ENCODE peak calls at places on chromosomes 7 and 10, in nine cellular contexts. D, M, I, O, N, T, A, G and R are unnamed samples.

GRCh38 chr10:24414597-24414996 is 205.7 kb downstream of the KIAA1217 start:
- DNase-seq in D (no peak), M (peak; percentile 69), I (no peak), O (no peak), N (no peak), T (no peak), A (no peak), G (no peak), R (no peak)

GRCh38 chr7:73341877-73342276 is 13.9 kb downstream of the FKBP6 start:
- DNase-seq in D (peak; percentile 91), M (no peak), I (no peak), O (no peak), N (peak; percentile 32), T (peak; percentile 62), A (no peak), G (peak; percentile 76), R (peak; percentile 87)

GRCh38 chr7:73827568-73828106 is 3.2 kb upstream of the CLDN4 start:
- DNase-seq in D (no peak), M (no peak), I (no peak), O (no peak), N (peak; percentile 84), T (peak; percentile 70), A (peak; percentile 92), G (no peak), R (no peak)

GRCh38 chr10:11404931-11405330 is 206.5 kb downstream of the USP6NL start:
- DNase-seq in D (no peak), M (no peak), I (no peak), O (no peak), N (no peak), T (no peak), A (no peak), G (no peak), R (no peak)

GRCh38 chr7:123864438-123864837 is 19.5 kb downstream of the HYAL4 start:
- DNase-seq in D (no peak), M (no peak), I (no peak), O (no peak), N (no peak), T (no peak), A (peak; percentile 71), G (no peak), R (no peak)

GRCh38 chr7:115476666-115477065 is 553.9 kb downstream of the TFEC start:
- DNase-seq in D (no peak), M (no peak), I (peak; percentile 35), O (no peak), N (no peak), T (no peak), A (no peak), G (peak; percentile 23), R (no peak)

GRCh38 chr7:115230882-115231508 is 309.1 kb downstream of the MDFIC start:
- DNase-seq in D (peak; percentile 96), M (no peak), I (no peak), O (no peak), N (peak; percentile 91), T (peak; percentile 95), A (no peak), G (peak; percentile 96), R (peak; percentile 92)

GRCh38 chr7:80815733-80816132 is 103.1 kb downstream of the SEMA3C start:
- DNase-seq in D (peak; percentile 5), M (no peak), I (no peak), O (no peak), N (no peak), T (no peak), A (no peak), G (no peak), R (no peak)

DNA sequence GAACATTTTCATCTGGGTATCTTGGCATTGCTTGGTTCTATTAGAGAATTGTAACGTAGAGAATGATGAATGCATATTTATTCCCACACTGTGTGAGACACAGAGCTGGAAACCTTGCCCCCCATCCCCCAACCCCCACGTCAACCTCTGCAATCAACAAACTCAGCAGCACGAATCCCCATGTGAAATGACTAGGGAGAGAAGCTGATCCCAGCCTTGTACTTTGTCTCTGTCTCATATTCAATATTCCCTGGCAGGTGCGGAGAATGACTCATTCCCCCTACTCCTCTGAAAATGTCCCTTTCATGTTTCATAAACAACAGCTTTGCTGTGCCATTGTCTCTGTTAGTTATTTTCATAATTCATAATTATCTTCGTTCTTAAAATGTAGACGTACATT is 919.9 kb downstream of the TYW1 start:
- DNase-seq in D (no peak), M (no peak), I (no peak), O (no peak), N (no peak), T (no peak), A (no peak), G (no peak), R (no peak)
- H3K9ac ChIP-seq in D (no peak overlapping the region), M (no peak overlapping the region), I (no peak overlapping the region), O (no peak overlapping the region), N (no peak overlapping the region), T (no peak overlapping the region), A (no peak overlapping the region), G (no peak overlapping the region), R (no peak overlapping the region)

GRCh38 chr7:4788627-4789189 is 13.3 kb downstream of the AP5Z1 start:
- DNase-seq in D (no peak), M (no peak), I (no peak), O (no peak), N (no peak), T (no peak), A (no peak), G (no peak), R (no peak)

GRCh38 chr7:4790516-4790991 is 15.1 kb downstream of the AP5Z1 start:
- DNase-seq in D (no peak), M (no peak), I (no peak), O (no peak), N (no peak), T (no peak), A (no peak), G (no peak), R (no peak)

GRCh38 chr7:4790078-4790465 is 14.6 kb downstream of the AP5Z1 start:
- DNase-seq in D (no peak), M (no peak), I (no peak), O (no peak), N (no peak), T (no peak), A (no peak), G (no peak), R (no peak)

GRCh38 chr7:4787947-4788626 is 12.7 kb downstream of the AP5Z1 start:
- DNase-seq in D (no peak), M (no peak), I (no peak), O (no peak), N (no peak), T (no peak), A (no peak), G (no peak), R (no peak)

DNA sequence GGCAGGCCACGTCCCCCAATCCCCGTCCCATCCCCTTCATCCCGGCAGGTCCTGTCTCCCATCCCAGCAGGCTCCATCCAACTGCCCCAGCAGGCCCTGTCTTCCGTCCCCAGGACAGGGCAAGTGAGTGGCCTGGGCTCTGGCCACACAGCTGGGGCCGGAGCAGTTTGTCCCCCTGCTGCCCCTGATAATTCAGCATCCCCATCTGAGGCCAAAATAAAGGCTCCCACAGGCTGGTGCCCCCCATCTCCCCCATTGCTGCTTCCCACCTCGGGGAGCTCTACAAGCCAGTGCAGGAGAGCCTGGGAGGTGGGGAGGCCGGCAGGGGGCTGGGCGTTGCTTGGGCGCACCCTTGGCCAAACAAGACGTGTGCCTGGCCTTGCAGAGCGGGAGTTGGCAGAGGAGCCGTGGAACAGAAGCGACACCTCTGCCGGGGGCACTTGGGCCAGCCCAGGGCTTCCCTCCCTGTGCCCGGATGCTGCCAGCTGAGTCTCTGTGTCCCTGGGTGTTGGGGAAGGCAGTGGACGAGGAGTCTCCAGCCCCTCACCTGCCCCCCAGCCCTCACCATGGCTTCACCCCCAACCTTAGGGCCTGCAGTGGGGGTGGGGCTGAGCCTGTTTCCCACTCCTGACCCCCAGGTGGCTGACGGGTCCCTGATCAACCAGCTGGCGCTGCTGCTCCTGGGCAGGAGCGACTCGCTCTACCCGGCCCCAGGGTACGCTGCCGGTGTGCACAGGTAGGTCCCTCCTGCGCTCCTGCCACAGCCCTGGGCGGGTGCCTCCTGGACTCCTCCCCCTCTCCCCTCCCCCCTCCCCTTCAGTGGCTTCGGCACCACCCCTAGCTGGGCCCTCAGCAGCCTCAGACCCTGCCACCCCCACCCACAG is 14.0 kb downstream of the AP5Z1 start:
- DNase-seq in D (no peak), M (no peak), I (no peak), O (no peak), N (no peak), T (no peak), A (no peak), G (no peak), R (no peak)
- H3K36me3 ChIP-seq in D (peaks cover 71% of the 10 kb centered on the region), M (no peaks in the 10 kb centered on the region), I (peaks cover 5% of the 10 kb centered on the region), O (no peaks in the 10 kb centered on the region), N (peaks cover 4% of the 10 kb centered on the region), T (peaks cover 12% of the 10 kb centered on the region), A (peaks cover 8% of the 10 kb centered on the region), G (peaks cover 8% of the 10 kb centered on the region), R (peaks cover 48% of the 10 kb centered on the region)

DNA sequence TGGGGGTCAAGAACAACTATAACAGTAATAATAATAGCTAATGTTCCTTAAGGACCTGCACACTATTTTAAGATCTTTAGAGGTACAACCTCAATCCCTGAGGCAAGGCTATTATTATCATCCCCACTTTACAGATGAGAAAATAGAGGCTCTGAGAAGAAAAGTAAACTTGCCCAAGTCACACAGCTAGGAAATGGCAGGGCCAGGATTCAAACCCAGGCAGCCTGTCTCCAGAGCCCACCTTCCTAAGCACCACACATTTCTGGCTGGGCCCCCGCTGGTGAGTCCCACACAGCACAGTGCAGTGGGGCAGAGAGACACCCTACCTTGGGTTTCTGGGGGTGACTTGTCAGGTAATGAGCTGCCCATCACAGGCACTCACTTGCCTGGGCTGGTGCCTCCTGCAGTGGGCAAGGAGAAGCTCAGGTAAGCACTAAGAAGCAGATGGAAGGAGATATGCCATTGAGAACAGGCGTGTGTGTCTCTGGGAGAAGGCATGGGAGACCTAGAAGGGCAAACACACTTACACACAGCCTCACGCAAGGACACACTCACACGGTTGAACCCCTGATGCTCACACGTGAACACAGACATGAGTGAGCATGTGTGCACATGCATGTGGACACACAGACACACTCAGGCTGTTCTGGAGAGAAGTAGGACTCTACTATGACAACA is 104.4 kb upstream of the ZMIZ1 start:
- DNase-seq in D (no peak), M (no peak), I (no peak), O (no peak), N (no peak), T (no peak), A (no peak), G (no peak), R (no peak)
- H3K9ac ChIP-seq in D (no peak overlapping the region), M (no peak overlapping the region), I (peak overlapping the region; percentile 71), O (no peak overlapping the region), N (peak overlapping the region; percentile 44), T (no peak overlapping the region), A (no peak overlapping the region), G (no peak overlapping the region), R (no peak overlapping the region)

GRCh38 chr7:157548691-157549265 is 212.0 kb downstream of the DNAJB6 start:
- DNase-seq in D (no peak), M (no peak), I (no peak), O (no peak), N (no peak), T (no peak), A (no peak), G (no peak), R (no peak)

GRCh38 chr7:157549612-157550299 is 213.0 kb downstream of the DNAJB6 start:
- DNase-seq in D (no peak), M (no peak), I (no peak), O (no peak), N (no peak), T (no peak), A (no peak), G (no peak), R (no peak)

GRCh38 chr7:157547102-157547501 is 210.3 kb downstream of the DNAJB6 start:
- DNase-seq in D (no peak), M (no peak), I (no peak), O (no peak), N (no peak), T (no peak), A (no peak), G (no peak), R (no peak)

GRCh38 chr7:157545681-157546060 is 208.9 kb downstream of the DNAJB6 start:
- DNase-seq in D (no peak), M (no peak), I (no peak), O (no peak), N (no peak), T (no peak), A (no peak), G (no peak), R (no peak)

DNA sequence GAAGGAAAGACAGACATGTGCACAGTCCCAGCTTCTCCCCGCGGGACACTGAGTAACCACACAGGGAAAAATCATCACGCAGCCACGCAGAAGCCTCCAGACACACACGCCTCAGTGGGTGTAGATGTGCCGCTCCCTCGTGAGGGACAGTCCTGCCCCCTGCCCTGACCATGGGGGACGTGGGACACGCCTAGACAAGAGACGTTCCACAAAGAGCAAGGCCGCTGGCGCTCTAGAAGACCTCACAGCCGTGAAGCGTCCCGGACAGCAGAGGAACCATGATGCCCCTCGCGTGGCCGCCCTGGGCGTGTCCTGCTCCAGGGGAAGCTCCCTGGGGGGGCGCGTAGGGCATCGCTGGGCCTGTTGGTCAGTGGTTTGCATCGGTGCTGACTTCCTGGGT is 210.8 kb downstream of the DNAJB6 start:
- DNase-seq in D (no peak), M (no peak), I (no peak), O (no peak), N (no peak), T (no peak), A (no peak), G (no peak), R (no peak)
- H3K36me3 ChIP-seq in D (no peaks in the 10 kb centered on the region), M (no peaks in the 10 kb centered on the region), I (peaks cover 40% of the 10 kb centered on the region), O (no peaks in the 10 kb centered on the region), N (no peaks in the 10 kb centered on the region), T (no peaks in the 10 kb centered on the region), A (no peaks in the 10 kb centered on the region), G (no peaks in the 10 kb centered on the region), R (no peaks in the 10 kb centered on the region)